ENCODE peak calls at places on chromosomes 11 and 22, in seven cellular contexts. One of them, this sample, is unnamed.

GRCh38 chr11:33936745-33937612 is 45.1 kb upstream of the LMO2 start:
- DNase-seq in Peyer's patch: no peak
- DNase-seq in pancreas: no peak
- DNase-seq in BE2C: peak
- DNase-seq in HCT116: no peak
- DNase-seq in GM12865: no peak
- DNase-seq in HFF-Myc: no peak
- DNase-seq in this sample: no peak

GRCh38 chr11:92107331-92107730 is 117.3 kb upstream of the FAT3 start:
- DNase-seq in Peyer's patch: no peak
- DNase-seq in pancreas: no peak
- DNase-seq in BE2C: no peak
- DNase-seq in HCT116: no peak
- DNase-seq in GM12865: no peak
- DNase-seq in HFF-Myc: no peak
- DNase-seq in this sample: no peak

GRCh38 chr11:29018631-29019030 is 910.4 kb downstream of the METTL15 start:
- DNase-seq in Peyer's patch: no peak
- DNase-seq in pancreas: no peak
- DNase-seq in BE2C: no peak
- DNase-seq in HCT116: no peak
- DNase-seq in GM12865: no peak
- DNase-seq in HFF-Myc: no peak
- DNase-seq in this sample: no peak

GRCh38 chr22:44702479-44703219 is 645 bp downstream of the PRR5 start:
- DNase-seq in Peyer's patch: peak
- DNase-seq in pancreas: peak
- DNase-seq in BE2C: no peak
- DNase-seq in HCT116: no peak
- DNase-seq in GM12865: no peak
- DNase-seq in HFF-Myc: no peak
- DNase-seq in this sample: peak

GRCh38 chr22:18954333-18954732 is 18.2 kb upstream of the PRODH start:
- DNase-seq in Peyer's patch: peak
- DNase-seq in pancreas: peak
- DNase-seq in BE2C: peak
- DNase-seq in HCT116: no peak
- DNase-seq in GM12865: peak
- DNase-seq in HFF-Myc: no peak
- DNase-seq in this sample: peak

GRCh38 chr22:49091917-49092545 is 735.6 kb downstream of the BRD1 start:
- DNase-seq in Peyer's patch: no peak
- DNase-seq in pancreas: no peak
- DNase-seq in BE2C: no peak
- DNase-seq in HCT116: no peak
- DNase-seq in GM12865: no peak
- DNase-seq in HFF-Myc: no peak
- DNase-seq in this sample: no peak

GRCh38 chr11:45930031-45930794 is 7.8 kb downstream of the LARGE2 start:
- DNase-seq in Peyer's patch: peak
- DNase-seq in pancreas: peak
- DNase-seq in BE2C: peak
- DNase-seq in HCT116: no peak
- DNase-seq in GM12865: peak
- DNase-seq in HFF-Myc: no peak
- DNase-seq in this sample: peak

GRCh38 chr11:128946646-128947045 is 4.0 kb upstream of the TP53AIP1 start:
- DNase-seq in Peyer's patch: no peak
- DNase-seq in pancreas: no peak
- DNase-seq in BE2C: no peak
- DNase-seq in HCT116: no peak
- DNase-seq in GM12865: no peak
- DNase-seq in HFF-Myc: no peak
- DNase-seq in this sample: no peak

GRCh38 chr11:9170450-9170849 is 79.1 kb upstream of the SCUBE2 start:
- DNase-seq in Peyer's patch: no peak
- DNase-seq in pancreas: no peak
- DNase-seq in BE2C: no peak
- DNase-seq in HCT116: no peak
- DNase-seq in GM12865: no peak
- DNase-seq in HFF-Myc: no peak
- DNase-seq in this sample: no peak

GRCh38 chr11:3613998-3614741 is 27.6 kb downstream of the ART5 start:
- DNase-seq in Peyer's patch: no peak
- DNase-seq in pancreas: no peak
- DNase-seq in BE2C: no peak
- DNase-seq in HCT116: no peak
- DNase-seq in GM12865: no peak
- DNase-seq in HFF-Myc: no peak
- DNase-seq in this sample: no peak

GRCh38 chr11:119855066-119855465 is 126.1 kb upstream of the NECTIN1 start:
- DNase-seq in Peyer's patch: no peak
- DNase-seq in pancreas: no peak
- DNase-seq in BE2C: no peak
- DNase-seq in HCT116: no peak
- DNase-seq in GM12865: no peak
- DNase-seq in HFF-Myc: no peak
- DNase-seq in this sample: no peak

GRCh38 chr11:126862664-126863247 is 137.8 kb downstream of the KIRREL3 start:
- DNase-seq in Peyer's patch: no peak
- DNase-seq in pancreas: no peak
- DNase-seq in BE2C: no peak
- DNase-seq in HCT116: no peak
- DNase-seq in GM12865: peak
- DNase-seq in HFF-Myc: no peak
- DNase-seq in this sample: peak

GRCh38 chr22:27133951-27134664 is 476.7 kb downstream of the MIAT start:
- DNase-seq in Peyer's patch: no peak
- DNase-seq in pancreas: no peak
- DNase-seq in BE2C: no peak
- DNase-seq in HCT116: no peak
- DNase-seq in GM12865: peak
- DNase-seq in HFF-Myc: peak
- DNase-seq in this sample: peak

GRCh38 chr11:34198523-34198922 is 93.1 kb downstream of the NAT10 start:
- DNase-seq in Peyer's patch: no peak
- DNase-seq in pancreas: no peak
- DNase-seq in BE2C: no peak
- DNase-seq in HCT116: no peak
- DNase-seq in GM12865: peak
- DNase-seq in HFF-Myc: no peak
- DNase-seq in this sample: peak

GRCh38 chr22:39290724-39291161 is 28.7 kb downstream of the RPL3 start:
- DNase-seq in Peyer's patch: no peak
- DNase-seq in pancreas: peak
- DNase-seq in BE2C: no peak
- DNase-seq in HCT116: no peak
- DNase-seq in GM12865: peak
- DNase-seq in HFF-Myc: no peak
- DNase-seq in this sample: no peak

GRCh38 chr22:29205598-29206371 is at the start of gene EMID1:
- DNase-seq in Peyer's patch: no peak
- DNase-seq in pancreas: peak
- DNase-seq in BE2C: peak
- DNase-seq in HCT116: no peak
- DNase-seq in GM12865: peak
- DNase-seq in HFF-Myc: no peak
- DNase-seq in this sample: peak

GRCh38 chr11:104061851-104062521 is 25.5 kb downstream of the DDI1 start:
- DNase-seq in Peyer's patch: no peak
- DNase-seq in pancreas: no peak
- DNase-seq in BE2C: no peak
- DNase-seq in HCT116: no peak
- DNase-seq in GM12865: no peak
- DNase-seq in HFF-Myc: no peak
- DNase-seq in this sample: no peak

GRCh38 chr22:39219071-39220050 is 25.4 kb downstream of the PDGFB start:
- DNase-seq in Peyer's patch: no peak
- DNase-seq in pancreas: no peak
- DNase-seq in BE2C: no peak
- DNase-seq in HCT116: no peak
- DNase-seq in GM12865: no peak
- DNase-seq in HFF-Myc: no peak
- DNase-seq in this sample: no peak

GRCh38 chr11:1854132-1854948 is 1.5 kb downstream of the LSP1 start:
- DNase-seq in Peyer's patch: peak
- DNase-seq in pancreas: peak
- DNase-seq in BE2C: no peak
- DNase-seq in HCT116: no peak
- DNase-seq in GM12865: peak
- DNase-seq in HFF-Myc: no peak
- DNase-seq in this sample: peak

GRCh38 chr22:34975721-34976120 is 90.2 kb upstream of the ISX start:
- DNase-seq in Peyer's patch: no peak
- DNase-seq in pancreas: no peak
- DNase-seq in BE2C: no peak
- DNase-seq in HCT116: no peak
- DNase-seq in GM12865: no peak
- DNase-seq in HFF-Myc: no peak
- DNase-seq in this sample: no peak
- TF ChIP-seq CTCF in Peyer's patch: no peak
- TF ChIP-seq CTCF in pancreas: no peak
- TF ChIP-seq CTCF in BE2C: no peak
- TF ChIP-seq CTCF in HCT116: no peak
- TF ChIP-seq CTCF in GM12865: no peak
- TF ChIP-seq CTCF in HFF-Myc: no peak
- TF ChIP-seq CTCF in this sample: no peak

DNA sequence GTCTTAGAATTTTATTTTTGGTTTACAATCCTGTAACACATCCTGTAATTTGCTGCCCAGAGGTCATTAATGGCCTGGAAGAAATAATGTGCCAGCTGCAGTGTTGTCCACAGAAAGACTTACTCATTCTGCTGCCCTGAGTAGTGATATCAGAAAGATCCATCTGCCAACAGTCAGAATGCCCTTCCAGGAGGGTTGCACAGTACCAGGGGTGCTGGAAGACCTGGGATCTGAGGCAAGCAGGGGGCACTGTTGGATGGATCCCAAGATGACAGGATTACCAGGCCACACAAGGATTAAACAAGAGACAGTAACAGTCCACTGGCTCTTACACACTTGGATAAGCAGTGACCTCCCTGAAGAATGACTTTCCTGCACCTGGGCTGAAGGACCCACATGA is 93.8 kb upstream of the TOP3B start:
- DNase-seq in Peyer's patch: no peak
- DNase-seq in pancreas: no peak
- DNase-seq in BE2C: no peak
- DNase-seq in HCT116: no peak
- DNase-seq in GM12865: no peak
- DNase-seq in HFF-Myc: no peak
- DNase-seq in this sample: no peak
- TF ChIP-seq CTCF in Peyer's patch: no peak
- TF ChIP-seq CTCF in pancreas: no peak
- TF ChIP-seq CTCF in BE2C: no peak
- TF ChIP-seq CTCF in HCT116: no peak
- TF ChIP-seq CTCF in GM12865: no peak
- TF ChIP-seq CTCF in HFF-Myc: no peak
- TF ChIP-seq CTCF in this sample: no peak

DNA sequence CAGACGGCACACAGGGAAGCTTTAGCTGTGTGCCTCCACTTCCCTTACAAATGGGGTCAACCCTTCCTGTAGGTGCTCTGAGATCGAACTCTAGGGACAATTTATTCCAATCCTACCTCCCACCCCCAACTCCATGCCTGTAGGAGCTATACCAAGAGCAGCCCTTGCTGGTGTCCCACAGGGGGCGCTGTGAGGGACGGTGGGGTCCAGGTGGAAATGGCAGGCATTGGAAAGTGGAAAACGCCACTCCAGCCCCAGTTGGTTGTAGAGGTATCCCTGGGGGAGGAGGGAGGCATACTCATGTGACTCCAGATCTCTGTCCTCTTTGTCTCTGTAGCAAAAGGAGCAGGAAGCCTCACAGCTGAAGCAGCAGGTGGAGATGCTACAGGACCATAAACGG is 161.3 kb downstream of the MYO18B start:
- DNase-seq in Peyer's patch: no peak
- DNase-seq in pancreas: no peak
- DNase-seq in BE2C: peak
- DNase-seq in HCT116: peak
- DNase-seq in GM12865: peak
- DNase-seq in HFF-Myc: no peak
- DNase-seq in this sample: peak
- TF ChIP-seq CTCF in Peyer's patch: no peak
- TF ChIP-seq CTCF in pancreas: no peak
- TF ChIP-seq CTCF in BE2C: peak
- TF ChIP-seq CTCF in HCT116: no peak
- TF ChIP-seq CTCF in GM12865: peak
- TF ChIP-seq CTCF in HFF-Myc: peak
- TF ChIP-seq CTCF in this sample: peak

DNA sequence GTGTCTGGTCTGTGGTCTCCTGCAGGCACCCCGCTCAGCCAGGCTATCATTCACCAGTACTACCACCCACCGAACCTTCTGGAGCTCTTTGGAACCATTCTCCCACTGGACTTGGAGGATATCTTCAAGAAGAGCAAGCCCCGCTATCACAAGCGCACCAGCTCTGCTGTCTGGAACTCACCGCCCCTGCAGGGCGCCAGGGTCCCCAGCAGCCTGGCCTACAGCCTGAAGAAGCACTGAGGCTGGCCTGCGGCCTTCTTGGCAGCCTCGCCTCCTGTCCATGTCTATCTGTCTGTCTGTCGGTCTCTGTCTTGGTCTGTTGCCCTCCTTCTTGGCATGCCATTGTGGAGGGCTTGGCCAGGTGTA is 27.9 kb downstream of the INCENP start:
- DNase-seq in Peyer's patch: peak
- DNase-seq in pancreas: no peak
- DNase-seq in BE2C: no peak
- DNase-seq in HCT116: no peak
- DNase-seq in GM12865: no peak
- DNase-seq in HFF-Myc: no peak
- DNase-seq in this sample: no peak
- TF ChIP-seq CTCF in Peyer's patch: no peak
- TF ChIP-seq CTCF in pancreas: no peak
- TF ChIP-seq CTCF in BE2C: no peak
- TF ChIP-seq CTCF in HCT116: no peak
- TF ChIP-seq CTCF in GM12865: no peak
- TF ChIP-seq CTCF in HFF-Myc: no peak
- TF ChIP-seq CTCF in this sample: no peak

GRCh38 chr11:67482736-67483497 is at the start of gene AIP:
- DNase-seq in Peyer's patch: peak
- DNase-seq in pancreas: peak
- DNase-seq in BE2C: peak
- DNase-seq in HCT116: peak
- DNase-seq in GM12865: peak
- DNase-seq in HFF-Myc: peak
- DNase-seq in this sample: peak
- TF ChIP-seq CTCF in Peyer's patch: peak
- TF ChIP-seq CTCF in pancreas: no peak
- TF ChIP-seq CTCF in BE2C: no peak
- TF ChIP-seq CTCF in HCT116: no peak
- TF ChIP-seq CTCF in GM12865: no peak
- TF ChIP-seq CTCF in HFF-Myc: no peak
- TF ChIP-seq CTCF in this sample: no peak

GRCh38 chr11:83046626-83047172 is 25.0 kb downstream of the RAB30 start:
- DNase-seq in Peyer's patch: no peak
- DNase-seq in pancreas: no peak
- DNase-seq in BE2C: no peak
- DNase-seq in HCT116: no peak
- DNase-seq in GM12865: no peak
- DNase-seq in HFF-Myc: no peak
- DNase-seq in this sample: no peak
- TF ChIP-seq CTCF in Peyer's patch: no peak
- TF ChIP-seq CTCF in pancreas: no peak
- TF ChIP-seq CTCF in BE2C: no peak
- TF ChIP-seq CTCF in HCT116: no peak
- TF ChIP-seq CTCF in GM12865: no peak
- TF ChIP-seq CTCF in HFF-Myc: no peak
- TF ChIP-seq CTCF in this sample: no peak

This sample was measured in activated CD8-positive, alpha-beta T cell treated with anti-CD3 and anti-CD28 coated beads for 36 hours.